ENCODE peak calls at places on chromosomes 2 and 18, in eight cellular contexts. M, B, C, E, N, Y, Q and R are unnamed samples.

GRCh38 chr2:238331916-238332315 is 11.6 kb downstream of the TRAF3IP1 start:
- DNase-seq in Q (no peak), M (no peak), E (no peak), Y (no peak), B (no peak), C (no peak), N (no peak), R (no peak)

GRCh38 chr2:18922276-18922675 is 332.9 kb upstream of the NT5C1B start:
- DNase-seq in Q (no peak), B (no peak), C (no peak), E (no peak), N (no peak), M (no peak), Y (no peak), R (peak)

GRCh38 chr18:13811993-13812392 is 12.0 kb upstream of the MC5R start:
- DNase-seq in C (peak), M (no peak), B (peak), E (no peak), Y (no peak), Q (peak), N (no peak), R (no peak)

GRCh38 chr2:170255971-170256370 is 78.0 kb downstream of the MYO3B start:
- DNase-seq in B (no peak), N (no peak), C (no peak), Y (no peak), Q (no peak), M (no peak), E (no peak), R (no peak)

GRCh38 chr18:59929621-59930295 is 30.0 kb downstream of the PMAIP1 start:
- DNase-seq in N (no peak), E (no peak), C (no peak), M (no peak), Q (no peak), B (peak), Y (no peak), R (no peak)

GRCh38 chr18:76376668-76377358 is 118.2 kb downstream of the ZNF516 start:
- DNase-seq in B (peak), Q (no peak), M (no peak), N (no peak), C (no peak), Y (no peak), E (no peak), R (no peak)

GRCh38 chr18:402129-402528 is 98.4 kb downstream of the COLEC12 start:
- DNase-seq in B (no peak), N (no peak), Y (no peak), E (no peak), C (no peak), Q (no peak), M (no peak), R (no peak)

GRCh38 chr2:181857471-181857870 is 34.1 kb upstream of the ITPRID2 start:
- DNase-seq in Q (no peak), M (no peak), N (no peak), E (no peak), B (no peak), Y (no peak), C (no peak), R (no peak)

GRCh38 chr2:40341198-40341597 is 110.7 kb downstream of the SLC8A1 start:
- DNase-seq in Y (no peak), M (no peak), N (no peak), Q (no peak), C (no peak), B (no peak), E (no peak), R (no peak)

GRCh38 chr18:43634994-43635393 is 357.7 kb upstream of the SYT4 start:
- DNase-seq in C (no peak), M (no peak), N (no peak), Q (no peak), Y (no peak), E (no peak), B (no peak), R (no peak)

GRCh38 chr18:75204262-75204977 is 4.5 kb downstream of the PTGR3 start:
- DNase-seq in C (peak), Q (no peak), Y (no peak), E (no peak), N (peak), M (no peak), B (no peak), R (no peak)

GRCh38 chr2:239881561-239882320 is 143.4 kb downstream of the NDUFA10 start:
- DNase-seq in N (no peak), B (peak), Y (no peak), M (no peak), E (peak), Q (no peak), C (peak), R (no peak)

GRCh38 chr2:121200419-121201315 is 84.3 kb downstream of the TFCP2L1 start:
- DNase-seq in M (no peak), Y (no peak), B (no peak), C (no peak), E (no peak), Q (no peak), N (no peak), R (no peak)

GRCh38 chr2:46259782-46260178 is 37.4 kb upstream of the EPAS1 start:
- DNase-seq in C (no peak), M (no peak), N (no peak), B (no peak), Q (no peak), Y (no peak), E (no peak), R (no peak)

GRCh38 chr2:20378891-20379519 is 28.4 kb upstream of the PUM2 start:
- DNase-seq in C (peak), N (peak), E (peak), Q (peak), M (peak), Y (peak), B (peak), R (no peak)
- TF ChIP-seq CTCF in C (peak), N (peak), E (peak), Q (peak), M (peak), Y (peak), B (no peak), R (peak)

GRCh38 chr2:150062416-150062815 is 425.1 kb downstream of the RND3 start:
- DNase-seq in Q (no peak), M (no peak), C (no peak), Y (no peak), N (no peak), B (no peak), E (no peak), R (no peak)
- TF ChIP-seq CTCF in Q (no peak), M (no peak), C (no peak), Y (no peak), N (no peak), B (no peak), E (no peak), R (no peak)

GRCh38 chr2:50674876-50675275 is 357.1 kb downstream of the NRXN1 start:
- DNase-seq in B (no peak), E (no peak), Y (no peak), M (no peak), Q (no peak), C (peak), N (no peak), R (no peak)
- TF ChIP-seq CTCF in B (no peak), E (no peak), Y (no peak), M (no peak), Q (peak), C (peak), N (no peak), R (peak)

DNA sequence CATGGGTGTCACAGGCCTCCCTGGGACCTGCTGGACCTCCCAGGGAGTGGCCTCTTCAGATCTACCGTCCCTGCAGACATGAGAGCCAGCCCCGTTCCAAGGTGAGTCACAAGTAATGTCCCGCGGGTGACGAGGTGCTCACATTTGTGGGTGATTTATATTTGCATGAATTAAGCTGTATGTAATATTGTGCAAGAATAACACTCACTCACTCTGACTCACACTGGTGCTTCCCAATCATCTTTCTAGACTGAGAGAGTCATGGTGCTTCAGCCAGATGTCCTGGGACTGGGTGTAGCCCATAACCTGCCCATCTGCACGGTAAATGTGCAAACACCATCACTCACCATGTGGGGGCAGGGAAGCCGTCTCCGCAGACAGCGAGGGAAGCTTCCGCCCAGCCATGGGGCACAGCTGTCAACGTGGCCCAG is 347.5 kb upstream of the SALL3 start:
- DNase-seq in Q (no peak), Y (no peak), B (peak), C (peak), N (no peak), M (no peak), E (no peak), R (no peak)
- TF ChIP-seq CTCF in Q (no peak), Y (no peak), B (no peak), C (peak), N (no peak), M (no peak), E (no peak), R (no peak)